ENCODE peak calls at places on chromosome 14, in ten cellular contexts. H is caudate nucleus; Q is WERI-Rb-1; B is GM23338; C is CD8-positive, alpha-beta T cell; D is CD8-positive, alpha-beta memory T cell; G is Peyer's patch; Z is mesenchymal stem cell; F is HCT116; W is heart right ventricle. U is an unnamed sample.

GRCh38 chr14:53924754-53925153 is 31.9 kb downstream of the BMP4 start:
- DNase-seq in H (no peak), Q (no peak), B (no peak), C (no peak), D (no peak), G (no peak), Z (peak), F (peak), W (no peak), U (peak)

GRCh38 chr14:49593016-49593415 is 5.7 kb upstream of the LRR1 start:
- DNase-seq in H (no peak), Q (no peak), B (no peak), C (no peak), D (no peak), G (no peak), Z (peak), F (no peak), W (no peak), U (peak)

GRCh38 chr14:26765768-26766550 is 168.1 kb upstream of the NOVA1 start:
- DNase-seq in H (no peak), Q (no peak), B (no peak), C (no peak), D (no peak), G (no peak), Z (peak), F (no peak), W (peak), U (no peak)

GRCh38 chr14:67166450-67166853 is 22.8 kb upstream of the GARIN2 start:
- DNase-seq in H (no peak), Q (peak), B (peak), C (peak), D (no peak), G (no peak), Z (peak), F (peak), W (peak), U (peak)

GRCh38 chr14:64800000-64800399 is 79.7 kb downstream of the SPTB start:
- DNase-seq in H (no peak), Q (peak), B (peak), C (no peak), D (no peak), G (no peak), Z (peak), F (peak), W (peak), U (no peak)

GRCh38 chr14:76729195-76729594 is 32.1 kb upstream of the VASH1 start:
- DNase-seq in H (no peak), Q (no peak), B (no peak), C (no peak), D (no peak), G (no peak), Z (no peak), F (no peak), W (no peak), U (no peak)

GRCh38 chr14:23154876-23155587 is 28.4 kb downstream of the SLC7A8 start:
- DNase-seq in H (no peak), Q (peak), B (peak), C (no peak), D (no peak), G (no peak), Z (peak), F (no peak), W (peak), U (peak)

GRCh38 chr14:68199465-68200145 is 380.0 kb downstream of the RAD51B start:
- DNase-seq in H (no peak), Q (no peak), B (peak), C (no peak), D (no peak), G (no peak), Z (no peak), F (no peak), W (peak), U (no peak)

GRCh38 chr14:26960049-26960688 is 362.3 kb upstream of the NOVA1 start:
- DNase-seq in H (no peak), Q (no peak), B (peak), C (no peak), D (no peak), G (no peak), Z (no peak), F (no peak), W (no peak), U (no peak)

GRCh38 chr14:65961004-65961403 is 525.2 kb upstream of the CCDC196 start:
- DNase-seq in H (no peak), Q (peak), B (peak), C (peak), D (peak), G (peak), Z (peak), F (peak), W (peak), U (no peak)

GRCh38 chr14:30053103-30053502 is 125.5 kb upstream of the PRKD1 start:
- DNase-seq in H (no peak), Q (no peak), B (no peak), C (no peak), D (no peak), G (no peak), Z (no peak), F (no peak), W (no peak), U (no peak)

GRCh38 chr14:69571879-69572633 is 2.6 kb downstream of the CCDC177 start:
- DNase-seq in H (no peak), Q (no peak), B (peak), C (no peak), D (no peak), G (peak), Z (no peak), F (no peak), W (no peak), U (no peak)

GRCh38 chr14:91140672-91141071 is 26.8 kb downstream of the DGLUCY start:
- DNase-seq in H (no peak), Q (peak), B (peak), C (no peak), D (no peak), G (no peak), Z (peak), F (peak), W (no peak), U (no peak)

GRCh38 chr14:90698379-90698869 is 117.8 kb downstream of the TTC7B start:
- DNase-seq in H (no peak), Q (peak), B (no peak), C (no peak), D (no peak), G (no peak), Z (peak), F (no peak), W (peak), U (no peak)

GRCh38 chr14:69485261-69485660 is 733 bp downstream of the PLEKHD1 start:
- DNase-seq in H (no peak), Q (no peak), B (no peak), C (no peak), D (no peak), G (no peak), Z (no peak), F (no peak), W (no peak), U (no peak)

GRCh38 chr14:100979780-100980179 is 76.3 kb upstream of the RTL1 start:
- DNase-seq in H (no peak), Q (no peak), B (no peak), C (no peak), D (no peak), G (no peak), Z (no peak), F (no peak), W (no peak), U (peak)

GRCh38 chr14:101202627-101203404 is 299.3 kb upstream of the RTL1 start:
- DNase-seq in H (no peak), Q (no peak), B (no peak), C (no peak), D (no peak), G (no peak), Z (no peak), F (no peak), W (no peak), U (no peak)

GRCh38 chr14:54486685-54487084 is 2.1 kb downstream of the GMFB start:
- DNase-seq in H (no peak), Q (no peak), B (no peak), C (no peak), D (no peak), G (no peak), Z (no peak), F (no peak), W (no peak), U (no peak)

GRCh38 chr14:36258241-36258640 is 62.2 kb downstream of the MBIP start:
- DNase-seq in H (no peak), Q (no peak), B (no peak), C (no peak), D (no peak), G (no peak), Z (no peak), F (no peak), W (no peak), U (no peak)

GRCh38 chr14:37036669-37037341 is 135.6 kb downstream of the SLC25A21 start:
- DNase-seq in H (no peak), Q (no peak), B (no peak), C (no peak), D (no peak), G (no peak), Z (no peak), F (no peak), W (no peak), U (peak)

GRCh38 chr14:37170237-37170636 is 2.2 kb downstream of the SLC25A21 start:
- DNase-seq in H (no peak), Q (no peak), B (no peak), C (no peak), D (no peak), G (no peak), Z (no peak), F (no peak), W (no peak), U (no peak)

GRCh38 chr14:54929556-54929955 is 26.9 kb upstream of the GCH1 start:
- DNase-seq in H (no peak), Q (no peak), B (no peak), C (no peak), D (no peak), G (no peak), Z (no peak), F (no peak), W (no peak), U (no peak)

GRCh38 chr14:94423465-94424056 is 29.0 kb downstream of the SERPINA11 start:
- DNase-seq in H (no peak), Q (peak), B (peak), C (no peak), D (no peak), G (peak), Z (peak), F (peak), W (peak), U (no peak)

GRCh38 chr14:24398298-24398942 is 383 bp upstream of the NYNRIN start:
- DNase-seq in H (no peak), Q (peak), B (peak), C (no peak), D (no peak), G (peak), Z (no peak), F (no peak), W (peak), U (no peak)

GRCh38 chr14:93271111-93271510 is 61.7 kb downstream of the BTBD7 start:
- DNase-seq in H (no peak), Q (no peak), B (no peak), C (no peak), D (no peak), G (no peak), Z (no peak), F (no peak), W (no peak), U (no peak)

GRCh38 chr14:55850803-55851202 is 267.4 kb upstream of the PELI2 start:
- DNase-seq in H (no peak), Q (no peak), B (no peak), C (no peak), D (no peak), G (no peak), Z (peak), F (no peak), W (no peak), U (no peak)

GRCh38 chr14:25122188-25122587 is 72.2 kb upstream of the STXBP6 start:
- DNase-seq in H (no peak), Q (no peak), B (no peak), C (no peak), D (no peak), G (no peak), Z (no peak), F (no peak), W (no peak), U (no peak)

GRCh38 chr14:64123241-64123956 is 170.8 kb downstream of the ESR2 start:
- DNase-seq in H (no peak), Q (no peak), B (no peak), C (no peak), D (no peak), G (no peak), Z (no peak), F (no peak), W (no peak), U (no peak)

GRCh38 chr14:101394374-101394773 is 166.9 kb upstream of the DIO3 start:
- DNase-seq in H (no peak), Q (no peak), B (no peak), C (no peak), D (no peak), G (no peak), Z (no peak), F (no peak), W (no peak), U (no peak)

GRCh38 chr14:69342928-69343525 is 55.1 kb downstream of the ERH start:
- DNase-seq in H (no peak), Q (no peak), B (no peak), C (no peak), D (no peak), G (peak), Z (no peak), F (no peak), W (no peak), U (no peak)

GRCh38 chr14:76919431-76919810 is 93.2 kb downstream of the LRRC74A start:
- DNase-seq in H (no peak), Q (no peak), B (no peak), C (no peak), D (no peak), G (no peak), Z (no peak), F (no peak), W (no peak), U (no peak)

GRCh38 chr14:92513966-92514843 is 624 bp downstream of the RIN3 start:
- DNase-seq in H (no peak), Q (no peak), B (peak), C (peak), D (no peak), G (peak), Z (peak), F (no peak), W (no peak), U (no peak)

GRCh38 chr14:89618309-89618708 is 201.3 kb upstream of the FOXN3 start:
- DNase-seq in H (no peak), Q (no peak), B (no peak), C (no peak), D (no peak), G (no peak), Z (peak), F (no peak), W (no peak), U (no peak)

GRCh38 chr14:21100931-21101330 is at the start of gene TMEM253:
- DNase-seq in H (no peak), Q (no peak), B (no peak), C (no peak), D (no peak), G (peak), Z (no peak), F (no peak), W (no peak), U (no peak)
- H3K27ac ChIP-seq in H (no peak), Q (peak), B (no peak), C (no peak), D (no peak), G (peak), Z (no peak), F (peak), W (no peak), U (no peak)

DNA sequence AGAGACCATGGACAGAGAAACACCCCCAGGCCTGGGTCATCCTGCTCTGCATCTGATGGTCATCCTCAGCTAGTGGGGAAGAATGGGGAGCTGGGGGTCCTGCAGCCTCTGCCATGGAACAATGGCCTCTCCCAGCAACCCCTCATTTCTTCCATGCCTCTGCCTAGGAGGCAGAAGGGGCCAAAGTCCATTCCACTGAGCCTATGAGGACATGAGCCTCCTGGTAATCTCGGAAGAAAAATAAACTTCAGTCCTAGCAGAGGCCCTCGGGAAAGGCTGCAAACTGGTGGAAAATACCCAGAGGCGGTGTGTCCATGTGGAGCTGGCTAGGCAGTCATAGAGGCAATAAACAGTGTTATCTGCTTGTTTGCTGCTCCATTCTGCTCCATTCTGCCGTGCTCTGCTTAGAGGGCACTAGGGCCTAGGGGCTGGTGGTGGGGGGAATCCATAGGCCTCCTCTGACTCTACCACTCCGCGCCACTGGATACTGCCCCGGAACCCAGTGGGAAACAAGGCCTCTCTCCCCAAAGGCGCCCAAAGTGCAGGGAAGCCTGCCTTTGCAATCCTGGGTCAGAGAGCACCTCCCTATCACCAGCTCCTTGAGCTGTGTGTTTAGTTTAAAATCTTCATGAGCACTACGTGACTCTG is 4.5 kb downstream of the PGF start:
- DNase-seq in H (no peak), Q (no peak), B (no peak), C (no peak), D (no peak), G (no peak), Z (peak), F (no peak), W (no peak), U (no peak)
- H3K27ac ChIP-seq in H (no peak), Q (no peak), B (no peak), C (no peak), D (no peak), G (no peak), Z (no peak), F (no peak), W (no peak), U (no peak)

DNA sequence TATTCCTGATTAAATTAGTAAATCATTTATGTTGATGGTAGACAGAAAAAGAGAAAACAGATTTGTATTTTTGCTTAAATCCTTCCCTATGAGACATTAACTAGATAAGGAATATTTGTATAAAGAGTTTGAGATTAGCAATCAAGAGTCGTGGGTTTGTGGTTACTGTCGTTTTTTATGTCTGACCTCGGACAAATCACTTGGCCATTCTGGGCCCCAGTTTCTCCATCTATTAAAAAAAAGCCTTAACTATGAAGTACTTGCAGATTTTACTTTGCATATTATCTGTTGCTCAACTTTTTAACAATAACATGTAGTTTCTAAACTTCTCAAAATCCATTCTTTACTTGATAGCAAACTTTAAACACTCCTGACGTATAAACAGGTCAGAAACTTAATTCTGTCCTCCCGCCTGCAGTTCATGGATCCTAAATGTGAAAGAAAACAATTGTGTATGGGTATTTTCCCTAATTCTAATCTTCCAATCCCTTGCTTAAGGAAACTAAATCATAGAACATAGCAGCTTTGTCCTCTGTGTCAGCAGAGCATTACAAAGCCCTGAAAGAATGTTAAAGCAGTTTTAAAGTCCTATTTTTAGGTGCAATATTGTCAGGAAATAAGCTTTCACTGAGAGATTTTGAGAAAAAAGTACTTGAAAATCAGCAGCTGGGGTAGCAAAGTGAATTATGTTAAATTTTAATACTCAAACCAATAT is 118.2 kb downstream of the GPR135 start:
- DNase-seq in H (no peak), Q (no peak), B (no peak), C (no peak), D (no peak), G (no peak), Z (peak), F (no peak), W (no peak), U (no peak)
- H3K27ac ChIP-seq in H (no peak), Q (no peak), B (no peak), C (no peak), D (no peak), G (peak), Z (no peak), F (no peak), W (peak), U (no peak)

GRCh38 chr14:104827173-104828055 is 26.5 kb downstream of the ZBTB42 start:
- DNase-seq in H (no peak), Q (peak), B (peak), C (peak), D (peak), G (peak), Z (peak), F (peak), W (peak), U (no peak)
- H3K27ac ChIP-seq in H (no peak), Q (peak), B (no peak), C (no peak), D (no peak), G (peak), Z (no peak), F (peak), W (no peak), U (no peak)

DNA sequence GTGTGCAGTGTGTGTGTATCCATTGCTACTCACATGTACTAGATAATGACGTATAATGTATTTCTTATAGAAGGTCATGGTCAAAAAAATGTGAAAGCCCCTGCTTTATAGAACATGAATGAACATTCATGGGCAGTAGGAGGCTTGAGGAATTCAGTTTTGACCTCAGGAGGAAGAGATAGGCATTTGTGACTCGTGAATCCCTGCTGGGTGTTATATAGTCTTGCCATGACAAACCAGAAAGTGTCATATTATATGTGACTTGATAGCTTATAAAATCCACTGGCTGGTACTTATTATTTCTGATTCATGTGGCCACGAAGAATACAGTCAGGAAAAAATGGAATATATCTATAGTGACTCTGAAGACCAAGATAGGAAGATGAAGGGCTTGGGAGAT is 287.6 kb downstream of the CEP128 start:
- DNase-seq in H (no peak), Q (no peak), B (no peak), C (no peak), D (no peak), G (no peak), Z (no peak), F (no peak), W (no peak), U (no peak)
- H3K27ac ChIP-seq in H (no peak), Q (no peak), B (no peak), C (no peak), D (no peak), G (no peak), Z (no peak), F (no peak), W (no peak), U (no peak)

GRCh38 chr14:73457050-73457934 is 1.1 kb downstream of the NUMB start:
- DNase-seq in H (peak), Q (peak), B (peak), C (peak), D (peak), G (peak), Z (peak), F (no peak), W (peak), U (no peak)

GRCh38 chr14:73452341-73453191 is 5.8 kb downstream of the NUMB start:
- DNase-seq in H (no peak), Q (no peak), B (no peak), C (no peak), D (no peak), G (no peak), Z (peak), F (no peak), W (no peak), U (peak)

GRCh38 chr14:73458219-73458976 is at the start of gene NUMB:
- DNase-seq in H (peak), Q (peak), B (peak), C (peak), D (peak), G (peak), Z (peak), F (peak), W (peak), U (peak)

GRCh38 chr14:73457935-73458218 is 469 bp downstream of the NUMB start:
- DNase-seq in H (no peak), Q (peak), B (no peak), C (peak), D (no peak), G (no peak), Z (no peak), F (no peak), W (peak), U (no peak)

GRCh38 chr14:73455294-73455693 is 3.1 kb downstream of the NUMB start:
- DNase-seq in H (no peak), Q (no peak), B (no peak), C (no peak), D (no peak), G (no peak), Z (no peak), F (no peak), W (no peak), U (no peak)
- H3K27ac ChIP-seq in H (no peak), Q (no peak), B (no peak), C (no peak), D (no peak), G (no peak), Z (no peak), F (no peak), W (no peak), U (no peak)

GRCh38 chr14:51369814-51370213 is 129.8 kb downstream of the TMX1 start:
- DNase-seq in H (no peak), Q (peak), B (peak), C (peak), D (no peak), G (no peak), Z (no peak), F (peak), W (no peak), U (no peak)
- H3K27ac ChIP-seq in H (no peak), Q (no peak), B (no peak), C (no peak), D (no peak), G (no peak), Z (no peak), F (no peak), W (no peak), U (no peak)